ENCODE peak calls at places on chromosomes 11 and 22, in nine cellular contexts. One of them, this sample, is unnamed.
A peak's percentile ranks its signal among the peaks of the same experiment; 100 is the strongest.

GRCh38 chr11:330694-331314 is 10.1 kb upstream of the IFITM3 start:
- DNase-seq in WTC11: no peak
- DNase-seq in AG09309: no peak
- DNase-seq in thoracic aorta: no peak
- DNase-seq in SK-N-SH: no peak
- DNase-seq in heart right ventricle: no peak
- DNase-seq in tibial artery: no peak
- DNase-seq in AG04450: no peak
- DNase-seq in GM23338: no peak
- DNase-seq in this sample: no peak

GRCh38 chr11:10605941-10606381 is 37.5 kb upstream of the LYVE1 start:
- DNase-seq in WTC11: peak; percentile 58
- DNase-seq in AG09309: peak; percentile 28
- DNase-seq in thoracic aorta: no peak
- DNase-seq in SK-N-SH: no peak
- DNase-seq in heart right ventricle: peak; percentile 54
- DNase-seq in tibial artery: peak; percentile 70
- DNase-seq in AG04450: no peak
- DNase-seq in GM23338: peak; percentile 55
- DNase-seq in this sample: peak; percentile 69

GRCh38 chr11:66265531-66266377 is 2.7 kb upstream of the RAB1B start:
- DNase-seq in WTC11: no peak
- DNase-seq in AG09309: no peak
- DNase-seq in thoracic aorta: no peak
- DNase-seq in SK-N-SH: no peak
- DNase-seq in heart right ventricle: no peak
- DNase-seq in tibial artery: no peak
- DNase-seq in AG04450: no peak
- DNase-seq in GM23338: no peak
- DNase-seq in this sample: no peak

GRCh38 chr11:100808904-100809491 is 121.9 kb downstream of the ARHGAP42 start:
- DNase-seq in WTC11: no peak
- DNase-seq in AG09309: peak; percentile 29
- DNase-seq in thoracic aorta: no peak
- DNase-seq in SK-N-SH: no peak
- DNase-seq in heart right ventricle: no peak
- DNase-seq in tibial artery: no peak
- DNase-seq in AG04450: no peak
- DNase-seq in GM23338: peak; percentile 20
- DNase-seq in this sample: no peak

GRCh38 chr11:10387209-10388083 is 67.6 kb upstream of the AMPD3 start:
- DNase-seq in WTC11: no peak
- DNase-seq in AG09309: peak; percentile 95
- DNase-seq in thoracic aorta: peak; percentile 25
- DNase-seq in SK-N-SH: no peak
- DNase-seq in heart right ventricle: no peak
- DNase-seq in tibial artery: peak; percentile 77
- DNase-seq in AG04450: peak; percentile 92
- DNase-seq in GM23338: no peak
- DNase-seq in this sample: no peak

GRCh38 chr11:112852141-112852853 is 108.9 kb upstream of the NCAM1 start:
- DNase-seq in WTC11: no peak
- DNase-seq in AG09309: no peak
- DNase-seq in thoracic aorta: no peak
- DNase-seq in SK-N-SH: no peak
- DNase-seq in heart right ventricle: no peak
- DNase-seq in tibial artery: no peak
- DNase-seq in AG04450: no peak
- DNase-seq in GM23338: no peak
- DNase-seq in this sample: no peak

GRCh38 chr22:26550498-26551033 is 38.3 kb upstream of the TFIP11 start:
- DNase-seq in WTC11: no peak
- DNase-seq in AG09309: peak; percentile 80
- DNase-seq in thoracic aorta: no peak
- DNase-seq in SK-N-SH: no peak
- DNase-seq in heart right ventricle: peak; percentile 67
- DNase-seq in tibial artery: peak; percentile 52
- DNase-seq in AG04450: peak; percentile 76
- DNase-seq in GM23338: peak; percentile 36
- DNase-seq in this sample: peak; percentile 75

GRCh38 chr11:104823638-104824037 is 74.6 kb downstream of the CASP12 start:
- DNase-seq in WTC11: no peak
- DNase-seq in AG09309: no peak
- DNase-seq in thoracic aorta: no peak
- DNase-seq in SK-N-SH: no peak
- DNase-seq in heart right ventricle: no peak
- DNase-seq in tibial artery: no peak
- DNase-seq in AG04450: no peak
- DNase-seq in GM23338: no peak
- DNase-seq in this sample: no peak

GRCh38 chr11:85822814-85823213 is 11.9 kb upstream of the SYTL2 start:
- DNase-seq in WTC11: no peak
- DNase-seq in AG09309: no peak
- DNase-seq in thoracic aorta: no peak
- DNase-seq in SK-N-SH: no peak
- DNase-seq in heart right ventricle: no peak
- DNase-seq in tibial artery: no peak
- DNase-seq in AG04450: no peak
- DNase-seq in GM23338: no peak
- DNase-seq in this sample: no peak

GRCh38 chr22:32720924-32721323 is 80.6 kb upstream of the TIMP3 start:
- DNase-seq in WTC11: no peak
- DNase-seq in AG09309: no peak
- DNase-seq in thoracic aorta: no peak
- DNase-seq in SK-N-SH: peak; percentile 37
- DNase-seq in heart right ventricle: no peak
- DNase-seq in tibial artery: no peak
- DNase-seq in AG04450: no peak
- DNase-seq in GM23338: no peak
- DNase-seq in this sample: no peak

GRCh38 chr11:76251223-76251575 is 44.9 kb upstream of the WNT11 start:
- DNase-seq in WTC11: no peak
- DNase-seq in AG09309: no peak
- DNase-seq in thoracic aorta: no peak
- DNase-seq in SK-N-SH: no peak
- DNase-seq in heart right ventricle: no peak
- DNase-seq in tibial artery: no peak
- DNase-seq in AG04450: no peak
- DNase-seq in GM23338: no peak
- DNase-seq in this sample: no peak

GRCh38 chr11:101686514-101686913 is 102.7 kb upstream of the TRPC6 start:
- DNase-seq in WTC11: no peak
- DNase-seq in AG09309: peak; percentile 34
- DNase-seq in thoracic aorta: no peak
- DNase-seq in SK-N-SH: no peak
- DNase-seq in heart right ventricle: no peak
- DNase-seq in tibial artery: no peak
- DNase-seq in AG04450: no peak
- DNase-seq in GM23338: no peak
- DNase-seq in this sample: no peak

GRCh38 chr22:39920134-39920743 is 19.4 kb downstream of the GRAP2 start:
- DNase-seq in WTC11: no peak
- DNase-seq in AG09309: no peak
- DNase-seq in thoracic aorta: no peak
- DNase-seq in SK-N-SH: no peak
- DNase-seq in heart right ventricle: no peak
- DNase-seq in tibial artery: no peak
- DNase-seq in AG04450: no peak
- DNase-seq in GM23338: no peak
- DNase-seq in this sample: no peak

GRCh38 chr11:110455718-110456117 is 26.0 kb downstream of the FDX1 start:
- DNase-seq in WTC11: no peak
- DNase-seq in AG09309: no peak
- DNase-seq in thoracic aorta: no peak
- DNase-seq in SK-N-SH: no peak
- DNase-seq in heart right ventricle: no peak
- DNase-seq in tibial artery: no peak
- DNase-seq in AG04450: no peak
- DNase-seq in GM23338: no peak
- DNase-seq in this sample: no peak

DNA sequence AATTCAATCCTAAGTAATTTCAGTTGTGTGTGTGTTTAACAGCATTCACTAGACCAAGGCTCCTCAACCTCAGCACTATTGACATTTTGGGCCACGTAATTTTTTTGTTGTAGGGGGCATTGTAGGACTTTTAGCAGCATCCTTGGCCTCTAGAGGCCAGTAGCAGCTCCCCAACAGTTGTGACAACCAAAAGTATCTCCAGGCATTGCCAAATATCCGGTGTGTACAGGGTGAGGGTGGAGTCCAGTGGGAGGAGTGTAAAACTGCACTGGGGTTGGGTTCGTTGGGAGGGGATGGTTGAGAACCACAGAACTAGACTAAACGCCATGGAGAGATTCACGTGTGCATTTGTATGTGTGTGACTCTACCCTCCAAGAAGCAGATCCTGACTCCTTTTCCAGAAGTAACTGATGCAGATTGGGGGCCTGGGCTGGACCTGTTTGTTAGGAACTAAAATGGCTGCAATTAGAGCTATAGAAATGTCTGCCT is 5.9 kb upstream of the PHF21A start:
- DNase-seq in WTC11: no peak
- DNase-seq in AG09309: peak; percentile 16
- DNase-seq in thoracic aorta: no peak
- DNase-seq in SK-N-SH: peak; percentile 39
- DNase-seq in heart right ventricle: peak; percentile 29
- DNase-seq in tibial artery: peak; percentile 39
- DNase-seq in AG04450: no peak
- DNase-seq in GM23338: peak; percentile 45
- DNase-seq in this sample: peak; percentile 58
- TF ChIP-seq CTCF in WTC11: no peak
- TF ChIP-seq CTCF in AG09309: peak; percentile 61
- TF ChIP-seq CTCF in thoracic aorta: no peak
- TF ChIP-seq CTCF in SK-N-SH: peak; percentile 33
- TF ChIP-seq CTCF in heart right ventricle: peak; percentile 45
- TF ChIP-seq CTCF in tibial artery: no peak
- TF ChIP-seq CTCF in AG04450: peak; percentile 49
- TF ChIP-seq CTCF in GM23338: peak; percentile 57
- TF ChIP-seq CTCF in this sample: peak; percentile 25

DNA sequence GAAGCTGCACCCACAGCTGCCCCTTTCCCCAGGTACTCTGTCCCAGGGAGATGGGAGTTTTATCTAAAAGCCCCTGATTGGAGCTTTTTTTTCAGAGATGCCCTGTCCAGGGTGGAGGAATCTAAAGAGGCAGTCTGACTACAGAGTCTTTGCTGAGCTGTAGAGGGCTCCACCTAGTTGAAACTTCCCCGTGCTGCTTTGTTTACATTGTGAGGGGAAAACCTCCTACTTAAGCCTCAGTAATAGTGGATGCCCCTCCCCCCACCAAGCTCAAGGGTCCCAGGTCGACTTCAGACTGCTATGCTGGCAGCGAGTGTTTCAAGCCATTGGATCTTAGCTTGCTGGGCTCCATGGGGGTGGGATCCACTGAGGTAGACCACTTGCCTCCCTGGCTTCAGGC is 470.1 kb upstream of the LARGE1 start:
- DNase-seq in WTC11: peak; percentile 14
- DNase-seq in AG09309: no peak
- DNase-seq in thoracic aorta: no peak
- DNase-seq in SK-N-SH: no peak
- DNase-seq in heart right ventricle: no peak
- DNase-seq in tibial artery: no peak
- DNase-seq in AG04450: no peak
- DNase-seq in GM23338: peak; percentile 60
- DNase-seq in this sample: no peak
- TF ChIP-seq CTCF in WTC11: no peak
- TF ChIP-seq CTCF in AG09309: no peak
- TF ChIP-seq CTCF in thoracic aorta: no peak
- TF ChIP-seq CTCF in SK-N-SH: no peak
- TF ChIP-seq CTCF in heart right ventricle: no peak
- TF ChIP-seq CTCF in tibial artery: no peak
- TF ChIP-seq CTCF in AG04450: no peak
- TF ChIP-seq CTCF in GM23338: peak; percentile 28
- TF ChIP-seq CTCF in this sample: no peak

GRCh38 chr11:83521647-83522596 is 235.8 kb upstream of the CCDC90B start:
- DNase-seq in WTC11: peak; percentile 38
- DNase-seq in AG09309: peak; percentile 2
- DNase-seq in thoracic aorta: no peak
- DNase-seq in SK-N-SH: peak; percentile 51
- DNase-seq in heart right ventricle: no peak
- DNase-seq in tibial artery: no peak
- DNase-seq in AG04450: no peak
- DNase-seq in GM23338: peak; percentile 76
- DNase-seq in this sample: no peak
- TF ChIP-seq CTCF in WTC11: peak; percentile 22
- TF ChIP-seq CTCF in AG09309: peak; percentile 65
- TF ChIP-seq CTCF in thoracic aorta: no peak
- TF ChIP-seq CTCF in SK-N-SH: peak; percentile 53
- TF ChIP-seq CTCF in heart right ventricle: no peak
- TF ChIP-seq CTCF in tibial artery: no peak
- TF ChIP-seq CTCF in AG04450: peak; percentile 53
- TF ChIP-seq CTCF in GM23338: peak; percentile 83
- TF ChIP-seq CTCF in this sample: no peak

GRCh38 chr22:28951530-28951929 is 68.2 kb downstream of the ZNRF3 start:
- DNase-seq in WTC11: no peak
- DNase-seq in AG09309: no peak
- DNase-seq in thoracic aorta: no peak
- DNase-seq in SK-N-SH: no peak
- DNase-seq in heart right ventricle: no peak
- DNase-seq in tibial artery: no peak
- DNase-seq in AG04450: no peak
- DNase-seq in GM23338: no peak
- DNase-seq in this sample: no peak

GRCh38 chr22:28953399-28953798 is 70.0 kb downstream of the ZNRF3 start:
- DNase-seq in WTC11: no peak
- DNase-seq in AG09309: no peak
- DNase-seq in thoracic aorta: no peak
- DNase-seq in SK-N-SH: no peak
- DNase-seq in heart right ventricle: no peak
- DNase-seq in tibial artery: no peak
- DNase-seq in AG04450: no peak
- DNase-seq in GM23338: no peak
- DNase-seq in this sample: no peak

GRCh38 chr22:28952857-28953256 is 69.5 kb downstream of the ZNRF3 start:
- DNase-seq in WTC11: no peak
- DNase-seq in AG09309: peak; percentile 13
- DNase-seq in thoracic aorta: no peak
- DNase-seq in SK-N-SH: no peak
- DNase-seq in heart right ventricle: no peak
- DNase-seq in tibial artery: no peak
- DNase-seq in AG04450: peak; percentile 37
- DNase-seq in GM23338: no peak
- DNase-seq in this sample: peak; percentile 43

GRCh38 chr22:28950567-28951411 is 67.4 kb downstream of the ZNRF3 start:
- DNase-seq in WTC11: no peak
- DNase-seq in AG09309: no peak
- DNase-seq in thoracic aorta: no peak
- DNase-seq in SK-N-SH: no peak
- DNase-seq in heart right ventricle: no peak
- DNase-seq in tibial artery: no peak
- DNase-seq in AG04450: no peak
- DNase-seq in GM23338: no peak
- DNase-seq in this sample: no peak

DNA sequence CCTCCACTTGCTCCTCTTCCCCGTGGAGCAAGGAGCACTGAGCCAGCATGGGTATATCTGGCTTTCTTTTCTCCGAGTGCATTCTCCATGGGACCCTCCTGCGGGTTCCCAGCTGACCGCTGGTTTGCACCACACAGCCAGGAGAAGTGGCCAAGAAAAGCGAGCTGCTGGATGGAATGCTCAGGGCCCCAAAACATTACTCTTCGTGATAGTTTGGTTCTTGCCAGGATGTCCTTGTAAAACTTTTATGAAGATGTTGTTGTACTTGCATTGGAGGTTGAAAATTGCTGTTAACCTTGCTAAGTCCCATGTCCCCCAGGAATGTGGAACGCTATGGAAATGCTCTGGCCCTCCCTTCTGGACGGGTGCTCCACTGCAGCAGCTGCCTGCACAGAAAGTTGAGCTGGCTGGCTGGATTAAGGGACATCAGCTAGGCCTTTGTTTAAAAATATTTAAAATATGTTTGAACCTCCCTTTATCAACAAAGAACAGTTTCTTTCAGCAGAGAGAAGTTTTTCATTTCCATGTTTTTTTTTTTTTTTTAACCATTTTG is 68.7 kb downstream of the ZNRF3 start:
- DNase-seq in WTC11: peak; percentile 30
- DNase-seq in AG09309: peak; percentile 73
- DNase-seq in thoracic aorta: no peak
- DNase-seq in SK-N-SH: no peak
- DNase-seq in heart right ventricle: no peak
- DNase-seq in tibial artery: no peak
- DNase-seq in AG04450: no peak
- DNase-seq in GM23338: peak; percentile 61
- DNase-seq in this sample: no peak
- TF ChIP-seq CTCF in WTC11: no peak
- TF ChIP-seq CTCF in AG09309: peak; percentile 31
- TF ChIP-seq CTCF in thoracic aorta: no peak
- TF ChIP-seq CTCF in SK-N-SH: no peak
- TF ChIP-seq CTCF in heart right ventricle: peak; percentile 48
- TF ChIP-seq CTCF in tibial artery: peak; percentile 42
- TF ChIP-seq CTCF in AG04450: no peak
- TF ChIP-seq CTCF in GM23338: peak; percentile 50
- TF ChIP-seq CTCF in this sample: no peak